ENCODE peak calls at places on chromosome 12, in four cellular contexts. U is psoas muscle, B is uterus, J is stomach. Q is an unnamed sample. For H3K4me1, the result is how much of the 10 kb centered on the place peaks cover.

GRCh38 chr12:52577316-52577715 is 3.7 kb upstream of the KRT74 start:
- DNase-seq in B (no peak), U (no peak), J (no peak), Q (no peak)

GRCh38 chr12:96354844-96355534 is 45.2 kb downstream of the CDK17 start:
- DNase-seq in J (no peak), B (no peak), U (no peak), Q (no peak)

GRCh38 chr12:99029502-99030271 is 384.6 kb downstream of the APAF1 start:
- DNase-seq in B (no peak), U (no peak), J (no peak), Q (no peak)

GRCh38 chr12:66467932-66468331 is 165.6 kb downstream of the HELB start:
- DNase-seq in U (no peak), J (no peak), B (no peak), Q (no peak)

GRCh38 chr12:13918883-13919282 is 62.5 kb downstream of the GRIN2B start:
- DNase-seq in J (no peak), B (no peak), U (no peak), Q (no peak)

GRCh38 chr12:100986595-100987547 is 192.3 kb downstream of the ANO4 start:
- DNase-seq in J (no peak), U (no peak), B (no peak), Q (no peak)

GRCh38 chr12:76029982-76030377 is 1.6 kb downstream of the PHLDA1 start:
- DNase-seq in U (no peak), B (no peak), J (no peak), Q (no peak)

GRCh38 chr12:3190101-3190500 is 112.9 kb downstream of the TSPAN9 start:
- DNase-seq in B (no peak), U (no peak), J (no peak), Q (no peak)

GRCh38 chr12:50686976-50687375 is 76.9 kb upstream of the ATF1 start:
- DNase-seq in B (no peak), J (no peak), U (no peak), Q (no peak)

GRCh38 chr12:132954471-132955048 is 1.5 kb downstream of the ZNF605 start:
- DNase-seq in U (no peak), J (no peak), B (no peak), Q (no peak)

GRCh38 chr12:3881208-3881980 is 8.2 kb upstream of the PARP11 start:
- DNase-seq in B (no peak), J (no peak), U (no peak), Q (no peak)

GRCh38 chr12:75754698-75755097 is 243.3 kb upstream of the KRR1 start:
- DNase-seq in J (no peak), U (no peak), B (no peak), Q (no peak)

GRCh38 chr12:7319934-7320333 is 16.1 kb downstream of the ACSM4 start:
- DNase-seq in J (no peak), B (no peak), U (no peak), Q (no peak)

GRCh38 chr12:2092890-2093289 is 40.1 kb downstream of the CACNA1C start:
- DNase-seq in U (no peak), B (no peak), J (no peak), Q (no peak)

GRCh38 chr12:132398386-132398991 is 69.1 kb upstream of the GALNT9 start:
- DNase-seq in B (no peak), J (no peak), U (peak), Q (no peak)

GRCh38 chr12:107514887-107515445 is 170.6 kb upstream of the PWP1 start:
- DNase-seq in U (no peak), J (no peak), B (no peak), Q (no peak)

GRCh38 chr12:107513636-107514400 is 171.8 kb upstream of the PWP1 start:
- DNase-seq in B (no peak), U (no peak), J (no peak), Q (no peak)

GRCh38 chr12:107513184-107513583 is 172.4 kb upstream of the PWP1 start:
- DNase-seq in B (no peak), U (no peak), J (no peak), Q (no peak)

GRCh38 chr12:107511292-107511691 is 174.3 kb upstream of the PWP1 start:
- DNase-seq in B (no peak), U (no peak), J (no peak), Q (no peak)

DNA sequence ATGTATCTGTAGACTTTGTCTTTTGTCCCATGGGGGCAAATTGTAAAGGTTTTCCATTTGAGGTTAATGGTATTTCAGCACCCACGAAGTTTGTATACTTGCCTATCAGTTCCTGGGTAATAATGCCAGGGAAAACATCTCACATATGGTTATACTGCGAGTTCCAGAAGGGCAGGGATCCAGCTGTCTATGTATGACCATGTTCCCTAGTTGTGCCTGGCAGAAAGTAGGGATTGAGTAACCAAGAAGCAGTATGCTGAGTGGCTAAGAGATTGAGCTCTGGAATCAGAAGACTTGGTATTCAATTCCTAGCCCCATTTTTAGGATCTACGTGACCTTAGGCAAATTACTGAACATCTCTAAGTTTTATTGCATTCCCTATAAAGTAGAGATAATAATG is 173.2 kb upstream of the PWP1 start:
- DNase-seq in J (no peak), B (no peak), U (no peak), Q (no peak)
- H3K4me1 ChIP-seq in J (under half), B (under half), U (under half), Q (under half)

GRCh38 chr12:79678306-79678705 is 12.5 kb downstream of the PAWR start:
- DNase-seq in U (no peak), J (no peak), B (no peak), Q (peak)
- H3K4me1 ChIP-seq in U (under half), J (half or more), B (under half), Q (under half)

GRCh38 chr12:15861404-15861803 is 20.8 kb upstream of the STRAP start:
- DNase-seq in U (no peak), B (no peak), J (no peak), Q (no peak)

GRCh38 chr12:15855646-15856045 is 26.5 kb upstream of the STRAP start:
- DNase-seq in J (no peak), B (no peak), U (no peak), Q (no peak)

GRCh38 chr12:15859136-15859535 is 23.1 kb upstream of the STRAP start:
- DNase-seq in J (no peak), U (no peak), B (no peak), Q (no peak)

GRCh38 chr12:15856097-15856982 is 25.8 kb upstream of the STRAP start:
- DNase-seq in U (no peak), B (no peak), J (peak), Q (peak)

GRCh38 chr12:15858348-15858747 is 23.8 kb upstream of the STRAP start:
- DNase-seq in U (no peak), B (no peak), J (no peak), Q (no peak)
- H3K4me1 ChIP-seq in U (under half), B (under half), J (under half), Q (under half)

GRCh38 chr12:40226652-40227051 is 1.9 kb downstream of the LRRK2 start:
- DNase-seq in U (peak), J (no peak), B (peak), Q (no peak)
- H3K4me1 ChIP-seq in U (under half), J (under half), B (under half), Q (under half)

DNA sequence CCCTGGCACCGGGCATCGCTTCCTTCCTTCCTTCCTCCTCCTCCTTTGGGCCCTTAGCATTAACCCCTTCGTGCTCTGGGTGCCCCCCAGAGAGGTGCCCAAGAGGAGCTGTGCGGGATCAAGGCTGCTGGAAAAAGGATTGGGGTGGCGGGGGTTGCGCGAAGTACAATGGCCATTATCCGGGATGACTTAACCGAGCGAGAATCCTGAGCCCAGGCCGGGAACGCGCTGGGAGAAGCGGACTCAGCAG is 2.8 kb downstream of the DHH start:
- DNase-seq in U (no peak), J (no peak), B (no peak), Q (no peak)
- H3K4me1 ChIP-seq in U (under half), J (half or more), B (under half), Q (under half)

GRCh38 chr12:42473561-42473960 is 116.0 kb downstream of the PRICKLE1 start:
- DNase-seq in U (no peak), J (no peak), B (no peak), Q (no peak)
- H3K4me1 ChIP-seq in U (under half), J (under half), B (under half), Q (under half)

GRCh38 chr12:130879212-130879686 is 7.4 kb downstream of the RAN start:
- DNase-seq in B (no peak), U (no peak), J (no peak), Q (no peak)
- H3K4me1 ChIP-seq in B (under half), U (under half), J (under half), Q (under half)

GRCh38 chr12:5915511-5915910 is 29.5 kb downstream of the ANO2 start:
- DNase-seq in J (no peak), U (no peak), B (no peak), Q (no peak)
- H3K4me1 ChIP-seq in J (under half), U (under half), B (under half), Q (under half)

Q was measured in colonic mucosa.